ENCODE peak calls at places on chromosomes 6 and 20, in six cellular contexts. X is mammary epithelial cell; Q is esophagus squamous epithelium; N is CD8-positive, alpha-beta memory T cell; I is cardiac muscle cell; T is neuronal stem cell. G is an unnamed sample.

GRCh38 chr6:106167105-106167814 is 81.1 kb downstream of the PRDM1 start:
- DNase-seq in X (no peak), Q (no peak), N (no peak), I (no peak), T (peak; percentile 15), G (no peak)

GRCh38 chr6:95847061-95847460 is 168.7 kb upstream of the FUT9 start:
- DNase-seq in X (no peak), Q (no peak), N (no peak), I (peak; percentile 1), T (peak; percentile 42), G (no peak)

GRCh38 chr6:39256294-39256693 is 27.0 kb upstream of the KCNK5 start:
- DNase-seq in X (no peak), Q (no peak), N (no peak), I (no peak), T (no peak), G (no peak)

GRCh38 chr20:2518558-2518957 is 9.8 kb upstream of the ZNF343 start:
- DNase-seq in X (no peak), Q (no peak), N (no peak), I (no peak), T (no peak), G (no peak)

GRCh38 chr20:58711266-58712051 is 18.9 kb downstream of the NPEPL1 start:
- DNase-seq in X (no peak), Q (no peak), N (no peak), I (no peak), T (no peak), G (no peak)

GRCh38 chr6:122610690-122611455 is 668 bp downstream of the PKIB start:
- DNase-seq in X (peak; percentile 54), Q (no peak), N (no peak), I (no peak), T (peak; percentile 45), G (no peak)

GRCh38 chr6:149499066-149499465 is 14.3 kb upstream of the ZC3H12D start:
- DNase-seq in X (peak; percentile 37), Q (no peak), N (no peak), I (no peak), T (no peak), G (no peak)

GRCh38 chr6:18753071-18753470 is 365.9 kb downstream of the RNF144B start:
- DNase-seq in X (no peak), Q (no peak), N (no peak), I (no peak), T (no peak), G (no peak)

GRCh38 chr20:43761396-43762340 is 34.9 kb upstream of the GTSF1L start:
- DNase-seq in X (no peak), Q (no peak), N (no peak), I (no peak), T (no peak), G (no peak)

GRCh38 chr6:89140347-89141159 is 5.3 kb upstream of the PM20D2 start:
- DNase-seq in X (peak; percentile 20), Q (no peak), N (no peak), I (no peak), T (no peak), G (no peak)

GRCh38 chr20:21613512-21613911 is 92.0 kb upstream of the PAX1 start:
- DNase-seq in X (peak; percentile 8), Q (no peak), N (no peak), I (no peak), T (no peak), G (no peak)

GRCh38 chr6:113050010-113050893 is 703.1 kb downstream of the RFPL4B start:
- DNase-seq in X (peak; percentile 46), Q (no peak), N (no peak), I (no peak), T (no peak), G (no peak)

GRCh38 chr6:38572186-38572813 is 67.4 kb downstream of the BTBD9 start:
- DNase-seq in X (no peak), Q (no peak), N (no peak), I (no peak), T (no peak), G (no peak)

GRCh38 chr6:55082021-55082420 is 92.3 kb upstream of the HCRTR2 start:
- DNase-seq in X (peak; percentile 20), Q (no peak), N (no peak), I (no peak), T (no peak), G (no peak)

GRCh38 chr6:11064836-11065235 is 20.7 kb upstream of the ELOVL2 start:
- DNase-seq in X (no peak), Q (no peak), N (no peak), I (no peak), T (peak; percentile 70), G (no peak)

GRCh38 chr6:47092249-47092648 is 50.1 kb upstream of the ADGRF1 start:
- DNase-seq in X (no peak), Q (no peak), N (no peak), I (no peak), T (no peak), G (no peak)

GRCh38 chr6:44534291-44534690 is 146.8 kb downstream of the CDC5L start:
- DNase-seq in X (no peak), Q (no peak), N (no peak), I (no peak), T (no peak), G (no peak)

GRCh38 chr6:73143551-73143950 is 81.7 kb downstream of the KHDC1L start:
- DNase-seq in X (no peak), Q (no peak), N (no peak), I (no peak), T (no peak), G (no peak)

GRCh38 chr6:73139681-73140080 is 85.6 kb downstream of the KHDC1L start:
- DNase-seq in X (no peak), Q (no peak), N (no peak), I (no peak), T (no peak), G (no peak)

GRCh38 chr6:73145690-73146089 is 79.6 kb downstream of the KHDC1L start:
- DNase-seq in X (no peak), Q (no peak), N (no peak), I (no peak), T (no peak), G (no peak)

DNA sequence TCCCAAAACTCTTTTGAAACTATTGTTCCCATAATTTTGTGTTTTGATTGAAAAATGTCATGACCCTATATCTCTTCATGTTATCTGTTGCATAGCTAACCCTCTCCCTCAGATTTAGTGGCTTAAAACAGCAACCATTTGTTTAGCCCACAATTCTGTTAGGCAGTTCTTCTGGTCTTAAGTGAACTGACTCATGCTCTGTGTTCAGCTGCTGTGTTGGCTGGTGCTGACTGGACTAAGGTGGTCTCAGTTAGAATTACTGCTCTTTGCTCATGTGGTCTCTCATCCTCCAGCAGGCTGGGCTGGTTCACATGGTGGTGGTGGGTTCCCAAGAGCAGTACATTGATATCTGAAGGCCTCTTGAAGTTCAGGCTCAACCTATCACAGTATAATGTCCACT is 80.8 kb downstream of the KHDC1L start:
- DNase-seq in X (no peak), Q (no peak), N (no peak), I (no peak), T (no peak), G (no peak)
- H3K4me1 ChIP-seq in X (no peaks in the 10 kb centered on the region), Q (no peaks in the 10 kb centered on the region), N (no peaks in the 10 kb centered on the region), I (no peaks in the 10 kb centered on the region), T (no peaks in the 10 kb centered on the region), G (no peaks in the 10 kb centered on the region)

DNA sequence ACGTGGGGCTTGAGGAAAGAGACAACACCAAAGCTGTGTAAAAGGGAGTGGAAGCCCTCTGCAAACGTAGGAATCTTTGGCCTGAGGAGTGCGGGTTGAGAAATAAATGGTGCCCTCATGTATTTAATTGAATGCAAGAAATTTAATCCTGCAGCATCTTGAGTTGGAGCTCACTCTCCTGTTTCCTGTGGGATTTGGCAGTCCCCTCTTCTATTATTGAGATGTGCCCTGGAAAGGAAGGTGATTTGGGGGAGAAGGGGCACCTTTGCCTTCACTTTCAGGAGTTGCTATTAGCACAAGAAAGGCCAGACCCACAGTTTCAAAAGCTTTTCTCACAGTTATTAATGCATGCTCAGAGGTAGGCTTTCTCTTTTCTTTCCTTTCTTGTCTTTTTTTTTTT is 201.4 kb upstream of the HDDC2 start:
- DNase-seq in X (no peak), Q (no peak), N (no peak), I (no peak), T (no peak), G (no peak)
- H3K36me3 ChIP-seq in X (no peaks in the 10 kb centered on the region), Q (no peaks in the 10 kb centered on the region), N (no peaks in the 10 kb centered on the region), I (no peaks in the 10 kb centered on the region), T (no peaks in the 10 kb centered on the region), G (no peaks in the 10 kb centered on the region)

GRCh38 chr20:37318046-37318445 is 27.9 kb upstream of the SRC start:
- DNase-seq in X (no peak), Q (no peak), N (no peak), I (no peak), T (no peak), G (no peak)
- H3K4me1 ChIP-seq in X (peaks cover 25% of the 10 kb centered on the region), Q (peaks cover 22% of the 10 kb centered on the region), N (peaks cover 7% of the 10 kb centered on the region), I (peaks cover 43% of the 10 kb centered on the region), T (peaks cover 6% of the 10 kb centered on the region), G (peaks cover 6% of the 10 kb centered on the region)

GRCh38 chr6:78947962-78948361 is 80.6 kb downstream of the IRAK1BP1 start:
- DNase-seq in X (no peak), Q (no peak), N (no peak), I (no peak), T (no peak), G (no peak)

GRCh38 chr6:78954740-78955139 is 87.4 kb downstream of the IRAK1BP1 start:
- DNase-seq in X (no peak), Q (no peak), N (no peak), I (no peak), T (no peak), G (no peak)

GRCh38 chr6:78948785-78949184 is 81.4 kb downstream of the IRAK1BP1 start:
- DNase-seq in X (no peak), Q (no peak), N (no peak), I (no peak), T (no peak), G (no peak)

GRCh38 chr6:78953798-78954197 is 86.4 kb downstream of the IRAK1BP1 start:
- DNase-seq in X (no peak), Q (no peak), N (no peak), I (no peak), T (no peak), G (no peak)

DNA sequence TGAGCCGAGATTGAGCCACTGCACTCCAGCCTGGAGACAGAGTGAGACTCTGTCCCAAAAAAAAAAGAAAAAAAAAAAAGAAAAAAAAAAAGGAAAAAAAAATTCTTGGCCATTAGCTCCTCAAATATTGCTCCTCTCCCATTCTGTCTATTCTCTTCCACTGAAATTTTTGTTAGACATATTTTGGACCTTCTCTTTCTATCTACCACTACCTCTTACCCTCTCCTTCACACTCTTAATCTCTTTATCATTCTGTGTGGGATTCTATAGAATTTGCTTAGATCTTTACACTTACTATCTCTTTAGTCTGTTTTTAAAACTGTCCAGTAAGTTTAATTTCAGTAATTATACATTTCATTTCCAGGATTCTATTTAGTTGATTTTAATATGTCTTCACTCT is 85.0 kb downstream of the IRAK1BP1 start:
- DNase-seq in X (no peak), Q (no peak), N (no peak), I (no peak), T (no peak), G (no peak)
- H3K36me3 ChIP-seq in X (peaks cover 40% of the 10 kb centered on the region), Q (peaks cover 7% of the 10 kb centered on the region), N (peaks cover 39% of the 10 kb centered on the region), I (peaks cover 53% of the 10 kb centered on the region), T (peaks cover 19% of the 10 kb centered on the region), G (peaks cover 8% of the 10 kb centered on the region)

G was measured in iPS DF 6.9.